ENCODE peak calls at places on chromosomes 13 and 19, in five cellular contexts. O is NAMALWA, J is colonic mucosa, S is H1, Q is T-cell. I is an unnamed sample.

GRCh38 chr13:83819611-83820010 is 62.7 kb downstream of the SLITRK1 start:
- DNase-seq in O (no peak), J (no peak), S (no peak), Q (no peak), I (no peak)

GRCh38 chr13:27404680-27405079 is 19.7 kb upstream of the GTF3A start:
- DNase-seq in O (no peak), J (peak; percentile 84), S (no peak), Q (no peak), I (no peak)

GRCh38 chr13:110126391-110126961 is 180.5 kb downstream of the COL4A1 start:
- DNase-seq in O (no peak), J (no peak), S (no peak), Q (no peak), I (no peak)

GRCh38 chr19:41299755-41300089 is 10.2 kb upstream of the CCDC97 start:
- DNase-seq in O (no peak), J (no peak), S (no peak), Q (peak; percentile 53), I (peak; percentile 52)

GRCh38 chr13:112994084-112994780 is 25.2 kb downstream of the MCF2L start:
- DNase-seq in O (no peak), J (no peak), S (no peak), Q (no peak), I (no peak)

GRCh38 chr19:34187011-34187410 is 14.7 kb downstream of the LSM14A start:
- DNase-seq in O (no peak), J (no peak), S (no peak), Q (no peak), I (no peak)

GRCh38 chr13:74838096-74838495 is 643.9 kb downstream of the TBC1D4 start:
- DNase-seq in O (no peak), J (no peak), S (no peak), Q (no peak), I (no peak)

GRCh38 chr19:4037301-4037949 is 29.3 kb downstream of the ZBTB7A start:
- DNase-seq in O (no peak), J (no peak), S (no peak), Q (no peak), I (no peak)